ENCODE peak calls at places on chromosomes 11 and 22, in ten cellular contexts. S is transverse colon, B is H1, Y is endothelial cell of umbilical vein, D is prostate gland, P is suprapubic skin, X is HCT116, M is sigmoid colon, C is HepG2, K is stomach. F is an unnamed sample.

GRCh38 chr11:6672006-6672405 is 11.1 kb downstream of the MRPL17 start:
- DNase-seq in K (no peak), P (no peak), C (no peak), Y (no peak), D (no peak), X (no peak), B (no peak), M (no peak), S (no peak), F (no peak)

GRCh38 chr11:35815556-35816315 is 128.1 kb upstream of the LDLRAD3 start:
- DNase-seq in Y (no peak), S (no peak), X (no peak), M (peak; percentile 81), K (no peak), B (no peak), P (no peak), D (no peak), C (no peak), F (no peak)

GRCh38 chr11:17516551-17517150 is 27.6 kb downstream of the USH1C start:
- DNase-seq in Y (no peak), B (no peak), C (no peak), K (no peak), M (no peak), X (no peak), S (no peak), D (no peak), P (no peak), F (no peak)

GRCh38 chr11:128692750-128693578 is 908 bp upstream of the FLI1 start:
- DNase-seq in X (no peak), D (no peak), P (no peak), K (no peak), Y (no peak), S (peak; percentile 27), B (no peak), C (no peak), M (no peak), F (no peak)

GRCh38 chr22:49046546-49047305 is 780.9 kb downstream of the BRD1 start:
- DNase-seq in C (peak; percentile 50), X (peak; percentile 46), Y (no peak), M (no peak), K (no peak), S (no peak), B (peak; percentile 81), P (peak; percentile 77), D (no peak), F (no peak)

GRCh38 chr22:43745783-43746356 is 66.2 kb downstream of the EFCAB6 start:
- DNase-seq in D (no peak), P (no peak), Y (no peak), X (no peak), M (no peak), S (no peak), K (no peak), C (no peak), B (no peak), F (peak; percentile 16)

GRCh38 chr11:123330071-123330470 is 100.0 kb upstream of the GRAMD1B start:
- DNase-seq in Y (peak; percentile 10), D (no peak), K (no peak), P (no peak), X (no peak), C (no peak), B (no peak), M (no peak), S (no peak), F (no peak)

GRCh38 chr11:83007909-83008580 is 63.7 kb downstream of the RAB30 start:
- DNase-seq in P (no peak), K (peak; percentile 73), Y (peak; percentile 94), B (no peak), X (no peak), M (no peak), S (peak; percentile 68), C (peak; percentile 88), D (no peak), F (no peak)

GRCh38 chr22:33450756-33451155 is 392.6 kb upstream of the SYN3 start:
- DNase-seq in B (no peak), Y (no peak), P (no peak), X (no peak), D (no peak), C (no peak), S (no peak), K (no peak), M (no peak), F (no peak)

GRCh38 chr11:67071420-67072284 is 15.0 kb downstream of the RHOD start:
- DNase-seq in S (peak; percentile 85), C (peak; percentile 53), D (peak; percentile 39), K (peak; percentile 88), M (peak; percentile 80), B (peak; percentile 83), P (no peak), Y (peak; percentile 69), X (no peak), F (no peak)

GRCh38 chr11:68349461-68350249 is 37.3 kb downstream of the LRP5 start:
- DNase-seq in P (no peak), B (no peak), Y (no peak), X (no peak), C (no peak), S (no peak), D (no peak), M (no peak), K (peak; percentile 49), F (no peak)

GRCh38 chr22:47376322-47376700 is 613.9 kb downstream of the TBC1D22A start:
- DNase-seq in S (no peak), M (peak; percentile 4), X (no peak), P (no peak), C (no peak), K (no peak), B (no peak), Y (no peak), D (no peak), F (no peak)

GRCh38 chr11:81869337-81870065 is 864.2 kb downstream of the FAM181B start:
- DNase-seq in B (no peak), D (no peak), C (no peak), M (no peak), Y (no peak), P (no peak), S (peak; percentile 59), K (peak; percentile 44), X (no peak), F (no peak)

DNA sequence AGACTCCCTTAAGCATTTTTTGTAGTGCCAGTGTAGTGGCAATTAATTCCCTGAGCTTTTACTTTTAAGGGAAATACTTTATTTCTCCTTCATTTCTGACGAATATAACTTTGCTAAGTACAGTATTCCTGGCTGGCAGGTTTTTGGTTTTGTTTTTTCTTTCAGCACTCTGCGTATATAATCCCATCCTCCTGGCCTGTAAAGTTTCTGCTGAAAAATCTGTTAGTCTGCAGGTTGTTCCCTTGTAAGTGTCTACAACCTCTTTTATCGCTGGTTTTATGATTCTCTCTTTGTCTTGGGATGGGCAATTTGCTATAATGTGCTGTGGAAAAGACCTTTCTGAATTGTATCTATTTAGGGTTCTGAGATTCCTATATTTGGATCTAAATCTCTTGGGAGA is 56.0 kb downstream of the KCNQ1OT1 start:
- DNase-seq in K (no peak), D (no peak), B (no peak), C (no peak), X (no peak), M (no peak), P (no peak), S (no peak), Y (no peak), F (no peak)
- H3K4me3 ChIP-seq in K (no peak overlapping the region), D (no peak overlapping the region), B (no peak overlapping the region), C (no peak overlapping the region), X (no peak overlapping the region), M (no peak overlapping the region), P (no peak overlapping the region), S (no peak overlapping the region), Y (no peak overlapping the region), F (no peak overlapping the region)

GRCh38 chr22:31445642-31446041 is 44.0 kb downstream of the EIF4ENIF1 start:
- DNase-seq in B (no peak), K (no peak), D (no peak), C (no peak), M (no peak), Y (no peak), P (no peak), X (no peak), S (no peak), F (no peak)
- H3K4me1 ChIP-seq in B (no peaks in the 10 kb centered on the region), K (no peaks in the 10 kb centered on the region), D (no peaks in the 10 kb centered on the region), C (no peaks in the 10 kb centered on the region), M (no peaks in the 10 kb centered on the region), Y (no peaks in the 10 kb centered on the region), P (no peaks in the 10 kb centered on the region), X (no peaks in the 10 kb centered on the region), S (no peaks in the 10 kb centered on the region), F (no peaks in the 10 kb centered on the region)

GRCh38 chr22:39133871-39134270 is 18.6 kb downstream of the CBX7 start:
- DNase-seq in C (no peak), P (no peak), S (no peak), X (no peak), Y (no peak), D (no peak), B (no peak), K (no peak), M (peak; percentile 60), F (no peak)

GRCh38 chr22:39135092-39135896 is 17.2 kb downstream of the CBX7 start:
- DNase-seq in X (peak; percentile 7), C (peak; percentile 55), D (peak; percentile 54), B (peak; percentile 50), Y (peak; percentile 39), K (no peak), P (no peak), M (peak; percentile 89), S (peak; percentile 44), F (no peak)

GRCh38 chr22:39134366-39135091 is 18.0 kb downstream of the CBX7 start:
- DNase-seq in X (no peak), P (no peak), M (peak; percentile 39), S (no peak), C (no peak), D (no peak), Y (no peak), B (no peak), K (no peak), F (no peak)

GRCh38 chr22:39138357-39138997 is 14.0 kb downstream of the CBX7 start:
- DNase-seq in B (no peak), X (no peak), Y (no peak), S (no peak), K (no peak), D (no peak), P (no peak), M (peak; percentile 46), C (no peak), F (no peak)

GRCh38 chr22:39136317-39136716 is 16.2 kb downstream of the CBX7 start:
- DNase-seq in C (no peak), D (no peak), K (no peak), X (no peak), Y (no peak), B (no peak), S (no peak), M (peak; percentile 57), P (no peak), F (no peak)
- TF ChIP-seq POLR2AphosphoS5 in C (no peak), D (no peak), K (no peak), X (no peak), Y (no peak), B (no peak), S (no peak), M (no peak), P (no peak), F (no peak)

DNA sequence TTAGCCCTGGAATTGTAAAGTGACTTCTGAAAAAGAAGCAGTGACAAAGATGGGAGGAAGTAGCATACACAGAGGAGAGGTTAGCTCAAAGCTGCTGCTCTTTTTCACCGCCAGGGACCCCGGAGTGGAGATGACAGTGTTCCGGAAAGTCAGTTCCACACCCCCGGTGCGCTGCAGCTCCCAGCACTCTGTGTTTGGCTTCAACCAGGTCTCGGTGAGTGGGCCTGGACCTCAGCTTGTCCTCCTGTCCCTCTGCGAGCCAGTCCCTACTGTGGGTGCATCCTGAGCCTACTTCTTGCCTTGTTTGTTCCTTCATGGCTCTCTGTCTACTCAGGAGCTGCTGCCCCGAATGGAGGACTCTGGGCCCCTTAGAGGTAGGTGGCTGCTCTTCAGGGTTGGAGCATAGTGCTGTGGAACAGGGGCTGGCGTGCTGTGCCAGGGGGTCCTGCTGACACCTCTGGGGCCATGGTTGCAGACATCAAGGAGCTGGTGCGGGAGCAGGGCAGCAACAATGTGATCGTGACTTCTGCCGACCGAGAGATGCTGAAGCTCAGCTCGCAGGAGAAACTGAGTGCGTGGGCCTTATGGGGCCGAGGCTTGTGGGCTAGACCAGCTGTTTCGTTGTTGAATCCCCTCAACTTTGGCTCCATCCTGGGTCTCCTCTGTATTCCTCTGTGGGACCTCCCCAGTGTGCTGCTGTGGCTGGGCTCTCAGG is 1.7 kb downstream of the PCNX3 start:
- DNase-seq in M (no peak), C (no peak), D (no peak), X (no peak), S (no peak), B (no peak), K (no peak), P (no peak), Y (no peak), F (no peak)
- H3K4me3 ChIP-seq in M (peak overlapping the region; percentile 88), C (peak overlapping the region; percentile 90), D (no peak overlapping the region), X (peak overlapping the region; percentile 86), S (no peak overlapping the region), B (no peak overlapping the region), K (peak overlapping the region; percentile 98), P (peak overlapping the region; percentile 83), Y (no peak overlapping the region), F (no peak overlapping the region)